ENCODE peak calls at places on chromosome 20, in four cellular contexts. I is HCT116, A is SK-N-SH, T is K562. Z is an unnamed sample.

GRCh38 chr20:59835448-59836395 is 97.7 kb downstream of the SYCP2 start:
- DNase-seq in T (no peak), I (no peak), A (peak), Z (peak)

GRCh38 chr20:33832113-33832853 is 21.1 kb downstream of the CHMP4B start:
- DNase-seq in I (no peak), A (no peak), T (no peak), Z (peak)

GRCh38 chr20:54362283-54362682 is 113.1 kb upstream of the DOK5 start:
- DNase-seq in A (no peak), I (no peak), T (no peak), Z (no peak)

GRCh38 chr20:3911956-3912355 is 22.8 kb downstream of the PANK2 start:
- DNase-seq in T (peak), A (no peak), I (no peak), Z (no peak)

GRCh38 chr20:40632346-40632976 is 56.6 kb downstream of the MAFB start:
- DNase-seq in I (no peak), T (no peak), A (no peak), Z (no peak)

GRCh38 chr20:8675896-8676295 is 393.0 kb upstream of the PLCB4 start:
- DNase-seq in T (no peak), A (no peak), I (no peak), Z (no peak)

GRCh38 chr20:57990396-57990987 is 238.0 kb downstream of the ANKRD60 start:
- DNase-seq in T (no peak), I (no peak), A (no peak), Z (no peak)

GRCh38 chr20:24610341-24611115 is 141.1 kb downstream of the SYNDIG1 start:
- DNase-seq in T (no peak), A (no peak), I (no peak), Z (no peak)

GRCh38 chr20:64099880-64100565 is 7.3 kb downstream of the NPBWR2 start:
- DNase-seq in I (no peak), A (no peak), T (no peak), Z (no peak)

GRCh38 chr20:29741894-29742698 is 1515.4 kb upstream of the DEFB115 start:
- DNase-seq in T (peak), I (no peak), A (peak), Z (no peak)

GRCh38 chr20:3275966-3276365 is 37.0 kb upstream of the SLC4A11 start:
- DNase-seq in A (no peak), I (no peak), T (no peak), Z (no peak)

GRCh38 chr20:19249515-19249914 is 37.1 kb downstream of the SLC24A3 start:
- DNase-seq in I (no peak), T (peak), A (no peak), Z (no peak)

GRCh38 chr20:6519556-6519955 is 247.9 kb upstream of the BMP2 start:
- DNase-seq in A (no peak), I (no peak), T (no peak), Z (no peak)

GRCh38 chr20:17905544-17905943 is 63.0 kb downstream of the SNX5 start:
- DNase-seq in T (no peak), I (no peak), A (no peak), Z (no peak)

GRCh38 chr20:20341371-20341770 is 26.5 kb upstream of the INSM1 start:
- DNase-seq in A (peak), I (no peak), T (no peak), Z (no peak)

GRCh38 chr20:62578294-62578897 is 63.9 kb upstream of the SLCO4A1 start:
- DNase-seq in I (no peak), T (peak), A (peak), Z (no peak)

GRCh38 chr20:21101453-21102251 is 4.5 kb downstream of the LINC00237 start:
- DNase-seq in T (no peak), A (peak), I (no peak), Z (no peak)

GRCh38 chr20:17896771-17897369 is 71.7 kb downstream of the SNX5 start:
- DNase-seq in I (no peak), T (no peak), A (no peak), Z (no peak)

GRCh38 chr20:59010995-59011873 is 4.2 kb upstream of the CTSZ start:
- DNase-seq in A (no peak), T (peak), I (no peak), Z (no peak)

GRCh38 chr20:60345106-60345505 is 386.9 kb downstream of the CDH26 start:
- DNase-seq in A (peak), I (no peak), T (no peak), Z (no peak)

GRCh38 chr20:25318471-25319240 is 70.8 kb downstream of the PYGB start:
- DNase-seq in T (no peak), A (no peak), I (no peak), Z (no peak)

GRCh38 chr20:14764511-14765369 is 427.3 kb upstream of the FLRT3 start:
- DNase-seq in A (no peak), T (no peak), I (no peak), Z (no peak)

GRCh38 chr20:62362590-62362940 is 4.5 kb downstream of the LAMA5 start:
- DNase-seq in A (no peak), I (no peak), T (no peak), Z (no peak)

GRCh38 chr20:64039293-64040160 is 3.5 kb downstream of the C20orf204 start:
- DNase-seq in T (no peak), I (no peak), A (no peak), Z (no peak)

GRCh38 chr20:4666001-4666470 is 55.7 kb upstream of the PRND start:
- DNase-seq in I (no peak), T (no peak), A (no peak), Z (no peak)

GRCh38 chr20:17394411-17394810 is 136.8 kb downstream of the BFSP1 start:
- DNase-seq in A (no peak), T (no peak), I (peak), Z (no peak)

GRCh38 chr20:53176133-53176532 is 204.0 kb downstream of the TSHZ2 start:
- DNase-seq in T (no peak), A (no peak), I (no peak), Z (no peak)

GRCh38 chr20:15240801-15241200 is 903.4 kb upstream of the FLRT3 start:
- DNase-seq in T (no peak), I (no peak), A (no peak), Z (no peak)

GRCh38 chr20:6784767-6785166 is 17.3 kb downstream of the BMP2 start:
- DNase-seq in T (no peak), A (no peak), I (no peak), Z (no peak)

GRCh38 chr20:51960004-51960403 is 157.7 kb upstream of the SALL4 start:
- DNase-seq in I (no peak), T (no peak), A (no peak), Z (no peak)

GRCh38 chr20:33629979-33630378 is 32.1 kb upstream of the C20orf144 start:
- DNase-seq in T (no peak), I (no peak), A (no peak), Z (no peak)

GRCh38 chr20:25390538-25391528 is at the start of gene ABHD12:
- DNase-seq in I (peak), T (peak), A (peak), Z (peak)

GRCh38 chr20:43963872-43964791 is 49.5 kb downstream of the TOX2 start:
- DNase-seq in A (no peak), I (no peak), T (no peak), Z (no peak)

GRCh38 chr20:2289475-2289874 is 6.3 kb upstream of the TGM3 start:
- DNase-seq in A (no peak), T (no peak), I (no peak), Z (no peak)

GRCh38 chr20:4837760-4838159 is 116.1 kb downstream of the PRND start:
- DNase-seq in I (no peak), A (no peak), T (no peak), Z (no peak)

GRCh38 chr20:61682998-61683681 is 382.5 kb downstream of the TAF4 start:
- DNase-seq in T (no peak), I (no peak), A (no peak), Z (peak)

GRCh38 chr20:40103420-40103819 is 585.6 kb downstream of the MAFB start:
- DNase-seq in I (no peak), T (no peak), A (no peak), Z (no peak)

GRCh38 chr20:431012-431904 is 23.2 kb downstream of the RBCK1 start:
- DNase-seq in A (peak), I (peak), T (peak), Z (no peak)
- TF ChIP-seq POLR2AphosphoS5 in A (peak), I (no peak), T (no peak), Z (peak)

GRCh38 chr20:10216146-10216741 is 2.4 kb upstream of the SNAP25 start:
- DNase-seq in T (no peak), I (no peak), A (no peak), Z (no peak)
- H3K9ac ChIP-seq in T (no peak), I (no peak), A (no peak), Z (no peak)

GRCh38 chr20:50921055-50921454 is 10.2 kb downstream of the ADNP start:
- DNase-seq in I (no peak), A (no peak), T (no peak), Z (no peak)

GRCh38 chr20:50921783-50922501 is 9.3 kb downstream of the ADNP start:
- DNase-seq in I (no peak), T (no peak), A (no peak), Z (no peak)

GRCh38 chr20:50918403-50918802 is 12.8 kb downstream of the ADNP start:
- DNase-seq in I (no peak), A (no peak), T (no peak), Z (no peak)

GRCh38 chr20:50916934-50917333 is 14.3 kb downstream of the ADNP start:
- DNase-seq in A (no peak), T (no peak), I (no peak), Z (no peak)

DNA sequence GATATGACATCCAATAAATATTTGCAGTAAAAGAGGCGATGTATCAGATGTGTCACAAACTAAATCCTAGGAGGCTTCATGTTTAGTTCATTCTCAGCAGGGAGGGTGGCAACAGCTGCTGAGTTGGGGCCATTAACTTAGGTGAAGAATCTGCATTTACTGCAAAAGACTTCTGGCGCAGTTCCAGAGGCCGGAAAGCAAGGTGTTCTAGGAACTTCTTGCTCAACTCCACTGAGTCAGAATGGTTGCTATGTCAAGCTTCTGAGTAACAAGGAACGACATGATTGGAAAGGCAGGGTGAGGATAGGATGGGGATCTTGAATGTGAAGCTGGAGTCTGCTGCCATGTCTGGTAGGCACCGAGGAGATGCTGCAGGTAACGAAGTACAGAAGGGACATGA is 11.7 kb downstream of the ADNP start:
- DNase-seq in I (no peak), T (no peak), A (no peak), Z (no peak)
- TF ChIP-seq POLR2AphosphoS5 in I (no peak), T (no peak), A (no peak), Z (no peak)

GRCh38 chr20:37945034-37945660 is 42.2 kb downstream of the VSTM2L start:
- DNase-seq in T (no peak), A (no peak), I (no peak), Z (no peak)
- H3K9ac ChIP-seq in T (no peak), A (no peak), I (no peak), Z (no peak)